ENCODE peak calls at places on chromosomes 5 and 9, in five cellular contexts. O, R, H, Z and J are unnamed samples.

GRCh38 chr9:96122756-96123155 is 179.2 kb downstream of the HSD17B3 start:
- DNase-seq in Z (no peak), R (no peak), O (no peak), H (no peak), J (no peak)

GRCh38 chr5:112492291-112492690 is 73.2 kb upstream of the EPB41L4A start:
- DNase-seq in O (no peak), H (peak; percentile 55), Z (peak; percentile 74), R (peak; percentile 57), J (no peak)

GRCh38 chr9:35552376-35552775 is 52.7 kb upstream of the TESK1 start:
- DNase-seq in Z (no peak), H (no peak), O (no peak), R (no peak), J (no peak)

GRCh38 chr9:130225071-130225470 is 40.5 kb upstream of the HMCN2 start:
- DNase-seq in R (no peak), Z (no peak), H (no peak), O (no peak), J (no peak)

GRCh38 chr5:73205309-73205708 is 32.3 kb downstream of the TMEM174 start:
- DNase-seq in R (no peak), Z (no peak), H (no peak), O (no peak), J (no peak)

GRCh38 chr9:131478911-131479310 is 23.8 kb upstream of the POMT1 start:
- DNase-seq in R (no peak), H (no peak), Z (no peak), O (no peak), J (no peak)

GRCh38 chr9:105413486-105414068 is 34.3 kb upstream of the FSD1L start:
- DNase-seq in H (no peak), O (no peak), R (peak; percentile 33), Z (no peak), J (peak; percentile 46)

GRCh38 chr5:38023799-38024198 is 184.0 kb upstream of the GDNF start:
- DNase-seq in H (no peak), Z (no peak), O (no peak), R (peak; percentile 10), J (no peak)

GRCh38 chr9:122158202-122158601 is 1.4 kb downstream of the NDUFA8 start:
- DNase-seq in O (no peak), H (no peak), R (peak; percentile 70), Z (peak; percentile 52), J (no peak)

GRCh38 chr5:82347213-82347947 is 69.2 kb upstream of the RPS23 start:
- DNase-seq in R (no peak), O (no peak), Z (peak; percentile 71), H (no peak), J (no peak)

GRCh38 chr5:132905938-132906337 is 32.5 kb downstream of the LEAP2 start:
- DNase-seq in R (no peak), O (peak; percentile 30), H (no peak), Z (no peak), J (no peak)

GRCh38 chr5:143501176-143501840 is 97.8 kb upstream of the NR3C1 start:
- DNase-seq in H (no peak), R (no peak), O (no peak), Z (no peak), J (no peak)

GRCh38 chr5:53476531-53477480 is 3.6 kb upstream of the FST start:
- DNase-seq in O (no peak), R (no peak), Z (no peak), H (no peak), J (no peak)

GRCh38 chr9:129885018-129885669 is 49.9 kb downstream of the USP20 start:
- DNase-seq in O (no peak), R (no peak), Z (peak; percentile 73), H (peak; percentile 54), J (peak; percentile 42)

DNA sequence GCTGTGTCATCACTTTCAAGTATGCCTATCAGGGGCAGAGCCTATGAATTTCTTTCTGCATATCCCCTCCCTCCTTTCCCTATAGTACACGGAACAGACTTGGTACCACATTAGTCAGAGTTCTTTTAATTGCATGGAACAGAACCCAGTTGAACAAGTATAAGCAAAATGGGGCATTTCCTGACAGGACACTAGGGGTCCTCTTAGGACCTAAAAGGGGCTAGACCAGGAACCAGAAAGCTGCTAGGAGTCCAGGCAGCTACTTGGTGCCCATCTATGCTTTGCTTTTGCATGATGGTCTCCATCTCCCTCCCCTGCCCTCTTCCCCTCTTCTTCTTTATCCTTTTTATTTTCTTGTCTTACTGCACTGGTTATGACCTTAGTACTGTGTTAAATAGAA is 5.9 kb downstream of the BSPRY start:
- DNase-seq in Z (no peak), R (no peak), O (no peak), H (no peak), J (no peak)
- TF ChIP-seq CTCF in Z (no peak), R (peak; percentile 13), O (no peak), H (no peak), J (no peak)

GRCh38 chr9:136679431-136679941 is 7.8 kb downstream of the AGPAT2 start:
- DNase-seq in O (peak; percentile 76), R (no peak), H (no peak), Z (peak; percentile 63), J (no peak)
- H3K4me1 ChIP-seq in O (peaks cover 10% of the 10 kb centered on the region), R (peaks cover 12% of the 10 kb centered on the region), H (peaks cover 16% of the 10 kb centered on the region), Z (peaks cover 8% of the 10 kb centered on the region), J (no peaks in the 10 kb centered on the region)

GRCh38 chr5:148383564-148384388 is at the start of gene FBXO38:
- DNase-seq in O (peak; percentile 97), H (peak; percentile 97), Z (peak; percentile 97), R (peak; percentile 94), J (peak; percentile 94)
- TF ChIP-seq CTCF in O (peak; percentile 44), H (no peak), Z (peak; percentile 3), R (no peak), J (peak; percentile 21)

DNA sequence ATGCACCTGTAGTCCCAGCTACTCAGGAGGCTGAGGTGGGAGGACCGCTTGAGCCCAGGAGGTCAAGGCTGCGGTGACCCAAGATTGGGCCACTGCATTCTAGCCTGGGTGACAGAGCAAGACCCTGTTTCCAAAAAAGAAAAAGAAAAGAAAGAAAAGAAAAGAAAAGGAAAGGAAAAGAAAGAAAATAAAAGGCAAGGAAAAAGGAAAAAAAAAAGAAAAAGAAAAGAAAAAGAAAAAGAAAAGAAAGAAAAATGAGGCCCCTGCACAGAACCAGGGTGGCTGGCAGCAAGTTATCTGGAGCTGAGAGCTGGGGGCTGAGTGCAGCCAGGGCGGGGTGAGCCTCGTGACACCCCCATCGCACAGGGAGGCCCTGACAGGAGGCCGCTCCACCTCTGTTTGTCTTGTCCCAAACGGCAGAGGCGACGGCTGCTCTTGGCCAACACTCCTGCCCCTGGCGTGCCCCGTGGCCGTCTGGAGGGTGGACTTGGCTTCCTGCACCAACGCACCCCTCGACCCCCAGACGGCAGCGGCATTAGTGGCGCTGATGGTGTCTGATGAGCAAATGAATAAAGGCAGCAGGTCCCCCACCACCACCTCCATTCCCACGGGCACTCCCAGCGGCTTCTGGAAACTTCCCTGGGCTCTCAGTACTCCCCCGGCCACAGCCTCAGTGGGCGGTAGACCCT is 16.7 kb downstream of the EXD3 start:
- DNase-seq in H (no peak), Z (no peak), O (no peak), R (no peak), J (no peak)
- H3K4me1 ChIP-seq in H (peaks cover 31% of the 10 kb centered on the region), Z (peaks cover 16% of the 10 kb centered on the region), O (no peaks in the 10 kb centered on the region), R (peaks cover 43% of the 10 kb centered on the region), J (peaks cover 20% of the 10 kb centered on the region)

GRCh38 chr5:138610468-138611294 is 35.5 kb upstream of the HSPA9 start:
- DNase-seq in Z (peak; percentile 26), R (no peak), O (no peak), H (no peak), J (no peak)
- TF ChIP-seq CTCF in Z (peak; percentile 28), R (no peak), O (peak; percentile 12), H (no peak), J (no peak)

GRCh38 chr5:172894767-172895166 is 60.7 kb downstream of the ERGIC1 start:
- DNase-seq in H (no peak), O (no peak), Z (no peak), R (no peak), J (no peak)

GRCh38 chr5:172897691-172898512 is 61.3 kb upstream of the RPL26L1 start:
- DNase-seq in R (no peak), H (no peak), Z (no peak), O (no peak), J (no peak)

GRCh38 chr5:172896465-172896864 is 62.4 kb downstream of the ERGIC1 start:
- DNase-seq in Z (peak; percentile 60), H (no peak), R (no peak), O (no peak), J (no peak)

GRCh38 chr5:172892713-172893112 is 58.7 kb downstream of the ERGIC1 start:
- DNase-seq in H (peak; percentile 60), Z (no peak), R (no peak), O (no peak), J (no peak)

GRCh38 chr5:172895549-172895948 is 61.5 kb downstream of the ERGIC1 start:
- DNase-seq in R (no peak), H (no peak), Z (no peak), O (no peak), J (no peak)
- H3K4me1 ChIP-seq in R (no peaks in the 10 kb centered on the region), H (peaks cover 76% of the 10 kb centered on the region), Z (peaks cover 32% of the 10 kb centered on the region), O (no peaks in the 10 kb centered on the region), J (peaks cover 16% of the 10 kb centered on the region)

DNA sequence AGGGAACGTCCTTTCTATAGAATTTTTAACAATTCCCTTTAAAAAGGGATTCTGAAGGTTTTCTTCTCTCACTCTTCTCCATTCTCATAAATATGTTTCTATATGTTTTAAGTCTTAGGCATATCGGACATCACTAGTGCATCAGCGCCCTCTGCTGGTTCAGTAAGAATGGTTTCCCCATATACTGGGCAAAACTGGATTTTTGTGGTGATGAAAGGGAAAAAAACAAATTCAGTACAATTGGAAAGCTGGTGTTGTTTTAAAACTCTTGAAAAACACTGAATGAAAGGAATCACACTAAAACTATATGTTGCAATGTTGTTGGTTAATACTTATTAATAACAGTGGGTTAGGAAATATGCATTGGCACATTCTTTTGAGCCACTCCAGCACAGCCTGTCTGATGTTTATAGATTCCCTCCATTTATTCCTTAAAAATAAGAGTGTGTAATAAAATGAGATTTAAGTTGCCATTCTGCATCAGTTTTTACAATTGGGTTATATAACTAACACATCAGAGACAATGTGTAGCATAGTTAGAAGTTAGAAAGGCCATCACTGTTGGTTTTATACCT is 15.8 kb downstream of the CWC27 start:
- DNase-seq in O (peak; percentile 77), R (peak; percentile 62), Z (peak; percentile 78), H (peak; percentile 78), J (peak; percentile 87)
- TF ChIP-seq CTCF in O (peak; percentile 81), R (peak; percentile 72), Z (peak; percentile 79), H (no peak), J (peak; percentile 71)